ENCODE peak calls at places on chromosomes 3 and 15, in eight cellular contexts. F, K, Z, C, E, I, A and B are unnamed samples.
A peak's percentile ranks its signal among the peaks of the same experiment; 100 is the strongest.

GRCh38 chr3:125062904-125063618 is 7.3 kb upstream of the HEG1 start:
- DNase-seq in I (no peak), A (no peak), E (peak; percentile 91), Z (peak; percentile 83), K (peak; percentile 65), C (no peak), F (peak; percentile 95), B (peak; percentile 97)

GRCh38 chr15:99511529-99511864 is 54.3 kb upstream of the MEF2A start:
- DNase-seq in K (no peak), C (no peak), A (no peak), Z (no peak), F (no peak), I (no peak), E (no peak), B (peak; percentile 87)

GRCh38 chr3:86801921-86802320 is 189.0 kb downstream of the VGLL3 start:
- DNase-seq in Z (no peak), C (no peak), A (no peak), F (peak; percentile 38), E (no peak), I (no peak), K (no peak), B (peak; percentile 27)

GRCh38 chr3:190581041-190581501 is 67.2 kb downstream of the IL1RAP start:
- DNase-seq in I (no peak), F (peak; percentile 11), Z (no peak), K (no peak), C (no peak), A (no peak), E (no peak), B (peak; percentile 51)

GRCh38 chr15:79562538-79563298 is 130.6 kb downstream of the MINAR1 start:
- DNase-seq in A (no peak), F (no peak), Z (no peak), C (no peak), K (no peak), E (peak; percentile 3), I (no peak), B (no peak)

GRCh38 chr3:13072239-13073041 is 789 bp downstream of the IQSEC1 start:
- DNase-seq in E (peak; percentile 47), Z (peak; percentile 14), A (no peak), F (no peak), I (no peak), C (no peak), K (no peak), B (no peak)

GRCh38 chr3:31762888-31763351 is 218.1 kb downstream of the OSBPL10 start:
- DNase-seq in E (no peak), F (no peak), I (no peak), K (no peak), C (no peak), A (no peak), Z (no peak), B (no peak)

GRCh38 chr15:68382286-68383007 is 49.5 kb downstream of the ITGA11 start:
- DNase-seq in E (no peak), F (no peak), K (no peak), I (no peak), Z (no peak), C (peak; percentile 14), A (no peak), B (no peak)

GRCh38 chr15:50280271-50280670 is 14.7 kb upstream of the HDC start:
- DNase-seq in C (no peak), Z (peak; percentile 38), I (no peak), E (peak; percentile 57), K (no peak), A (no peak), F (no peak), B (no peak)

GRCh38 chr15:47652213-47652852 is 65.0 kb upstream of the SEMA6D start:
- DNase-seq in E (no peak), K (no peak), F (no peak), Z (no peak), C (no peak), I (no peak), A (no peak), B (no peak)

GRCh38 chr3:49460188-49460885 is 9.7 kb upstream of the DAG1 start:
- DNase-seq in K (no peak), F (no peak), A (no peak), I (peak; percentile 59), E (no peak), C (no peak), Z (no peak), B (no peak)

GRCh38 chr15:60384052-60384451 is 13.7 kb downstream of the ANXA2 start:
- DNase-seq in Z (peak; percentile 60), E (no peak), C (no peak), A (no peak), F (no peak), I (no peak), K (no peak), B (peak; percentile 64)

GRCh38 chr15:45892182-45892581 is 257.4 kb downstream of the SQOR start:
- DNase-seq in I (no peak), C (no peak), F (peak; percentile 72), A (no peak), K (no peak), E (peak; percentile 48), Z (peak; percentile 29), B (peak; percentile 19)

GRCh38 chr3:132504375-132504921 is 87.1 kb downstream of the DNAJC13 start:
- DNase-seq in F (no peak), C (no peak), I (no peak), A (no peak), Z (no peak), E (no peak), K (no peak), B (no peak)

GRCh38 chr15:89184886-89185526 is 36.4 kb downstream of the RLBP1 start:
- DNase-seq in C (no peak), I (no peak), K (no peak), Z (no peak), A (no peak), F (no peak), E (no peak), B (no peak)

GRCh38 chr3:165446555-165446954 is 250.4 kb upstream of the SLITRK3 start:
- DNase-seq in Z (no peak), F (no peak), A (no peak), E (no peak), C (no peak), I (no peak), K (no peak), B (no peak)

GRCh38 chr3:107775958-107776357 is 253.2 kb downstream of the BBX start:
- DNase-seq in A (no peak), C (no peak), E (no peak), K (no peak), I (no peak), Z (no peak), F (no peak), B (no peak)

GRCh38 chr15:98648654-98649537 is 557 bp downstream of the IGF1R start:
- DNase-seq in F (peak; percentile 30), Z (peak; percentile 63), K (peak; percentile 57), A (no peak), E (peak; percentile 55), C (peak; percentile 66), I (peak; percentile 82), B (peak; percentile 55)

GRCh38 chr15:65916664-65917406 is 47.5 kb downstream of the RAB11A start:
- DNase-seq in A (peak; percentile 47), K (peak; percentile 85), F (peak; percentile 64), Z (peak; percentile 50), C (peak; percentile 67), I (peak; percentile 67), E (peak; percentile 27), B (peak; percentile 74)

GRCh38 chr3:126487151-126487771 is 11.6 kb upstream of the ZXDC start:
- DNase-seq in C (peak; percentile 49), K (no peak), F (peak; percentile 25), A (no peak), E (peak; percentile 60), Z (peak; percentile 66), I (no peak), B (peak; percentile 12)
- TF ChIP-seq CTCF in C (no peak), K (peak; percentile 17), F (peak; percentile 51), A (peak; percentile 53), E (peak; percentile 33), Z (no peak), I (no peak), B (peak; percentile 13)

DNA sequence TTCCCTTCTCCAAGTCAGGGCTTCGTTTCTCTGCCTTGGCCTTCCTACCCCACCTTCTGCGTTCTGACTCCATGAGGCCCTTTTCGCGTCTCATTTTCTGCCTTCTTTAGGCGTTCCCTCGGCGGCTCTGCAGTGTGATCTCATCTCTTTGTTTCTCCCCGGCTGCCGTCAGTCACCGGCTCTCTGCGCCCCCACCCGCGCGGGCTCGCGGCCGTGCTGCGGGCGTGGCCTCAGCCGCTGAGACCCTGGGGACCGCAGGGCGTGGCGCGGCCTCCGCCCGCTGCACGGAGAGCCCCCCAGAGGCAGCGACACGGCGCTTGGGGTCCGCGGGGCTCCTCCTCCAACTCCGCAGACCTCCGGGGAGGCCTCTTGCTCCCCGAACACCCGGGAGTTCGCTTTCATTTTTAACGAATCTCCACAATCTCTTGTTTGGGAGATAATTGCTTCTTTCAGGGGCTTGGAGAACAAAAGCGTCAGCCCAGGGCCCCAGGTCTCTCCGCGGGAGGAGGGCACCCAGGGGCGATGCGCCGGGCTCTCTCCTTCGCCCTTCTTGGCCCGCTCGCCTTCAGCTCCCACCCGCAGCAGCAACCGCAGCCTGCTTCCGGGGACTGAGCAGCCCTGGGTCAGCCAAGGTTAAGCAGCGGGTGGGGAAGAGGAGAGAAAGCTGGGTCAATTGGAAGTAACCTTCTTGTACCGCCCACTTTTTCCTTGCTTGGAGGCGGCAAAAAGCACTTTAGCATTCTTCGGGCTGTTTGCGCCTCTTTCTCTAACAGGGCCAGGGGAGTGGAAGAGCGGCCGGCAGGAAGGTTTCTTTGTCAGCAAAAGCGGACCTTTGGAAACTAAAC is 35.2 kb downstream of the GAP43 start:
- DNase-seq in F (peak; percentile 54), E (peak; percentile 71), K (peak; percentile 44), C (peak; percentile 83), A (peak; percentile 72), Z (peak; percentile 61), I (peak; percentile 82), B (peak; percentile 83)
- TF ChIP-seq CTCF in F (peak; percentile 11), E (no peak), K (no peak), C (no peak), A (no peak), Z (no peak), I (no peak), B (no peak)

DNA sequence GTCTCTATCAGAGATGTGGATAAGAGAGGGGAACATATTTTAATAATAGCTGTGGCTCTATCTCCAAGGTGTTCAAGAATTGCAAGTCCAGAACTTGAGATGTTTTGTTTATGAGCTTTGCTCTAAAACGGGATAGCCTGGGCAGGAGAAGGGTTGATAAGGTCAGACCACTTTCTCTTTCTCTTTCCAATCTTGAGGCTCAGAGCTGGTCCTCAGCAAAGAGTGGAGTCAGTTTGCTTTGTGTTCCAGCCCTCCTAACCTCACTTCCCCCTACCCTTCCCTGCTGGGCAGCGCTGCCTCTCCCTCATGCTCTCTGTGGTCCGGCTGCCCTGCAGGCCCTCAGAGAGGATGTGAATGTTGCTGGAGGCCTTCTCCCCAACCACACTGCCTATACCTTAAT is 13.8 kb downstream of the KLHL6 start:
- DNase-seq in F (no peak), C (no peak), I (no peak), K (no peak), A (no peak), Z (no peak), E (no peak), B (no peak)
- TF ChIP-seq CTCF in F (no peak), C (no peak), I (no peak), K (no peak), A (no peak), Z (no peak), E (no peak), B (no peak)

DNA sequence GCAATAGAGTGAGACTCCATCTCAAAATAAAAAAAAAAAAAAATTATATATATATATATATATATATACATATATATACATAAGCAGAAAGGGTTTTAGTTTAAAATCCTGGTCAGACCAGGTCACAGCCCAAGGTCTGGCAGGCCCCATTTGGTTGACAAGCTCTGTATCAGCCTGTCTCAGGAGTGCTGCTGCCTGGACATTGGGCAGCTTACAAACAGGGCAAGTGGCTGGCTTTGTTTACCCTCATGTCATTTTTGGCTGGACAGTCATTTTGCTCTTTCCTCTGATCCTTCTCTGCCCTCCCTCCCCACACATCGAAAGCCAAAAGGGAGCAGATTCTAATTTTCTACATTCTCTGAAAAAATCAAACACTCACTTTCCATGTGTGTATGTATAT is 26.7 kb upstream of the KLHL6 start:
- DNase-seq in E (no peak), I (no peak), A (no peak), Z (no peak), K (no peak), C (no peak), F (no peak), B (no peak)
- TF ChIP-seq CTCF in E (no peak), I (no peak), A (no peak), Z (no peak), K (no peak), C (no peak), F (no peak), B (no peak)